ENCODE peak calls at places on chromosomes 2 and 18, in six cellular contexts. One of them, this sample, is unnamed.

GRCh38 chr2:168978461-168978861 is 52.7 kb downstream of the ABCB11 start:
- DNase-seq in uterus: no peak
- DNase-seq in suprapubic skin: no peak
- DNase-seq in gastrocnemius medialis: no peak
- DNase-seq in Peyer's patch: no peak
- DNase-seq in A549: no peak
- DNase-seq in this sample: no peak

GRCh38 chr2:222859786-222860726 is 780 bp upstream of the ACSL3 start:
- DNase-seq in suprapubic skin: no peak
- DNase-seq in gastrocnemius medialis: peak; percentile 55
- DNase-seq in uterus: peak; percentile 31
- DNase-seq in A549: peak; percentile 42
- DNase-seq in Peyer's patch: peak; percentile 59
- DNase-seq in this sample: peak; percentile 68

GRCh38 chr2:37201766-37202165 is 5.5 kb downstream of the CEBPZOS start:
- DNase-seq in A549: no peak
- DNase-seq in uterus: no peak
- DNase-seq in gastrocnemius medialis: no peak
- DNase-seq in Peyer's patch: no peak
- DNase-seq in suprapubic skin: no peak
- DNase-seq in this sample: no peak

GRCh38 chr18:62485684-62486083 is 37.1 kb upstream of the ZCCHC2 start:
- DNase-seq in uterus: no peak
- DNase-seq in Peyer's patch: peak; percentile 66
- DNase-seq in A549: peak; percentile 60
- DNase-seq in suprapubic skin: no peak
- DNase-seq in gastrocnemius medialis: no peak
- DNase-seq in this sample: no peak

GRCh38 chr2:189074496-189074895 is 100.3 kb downstream of the COL3A1 start:
- DNase-seq in suprapubic skin: no peak
- DNase-seq in gastrocnemius medialis: no peak
- DNase-seq in Peyer's patch: no peak
- DNase-seq in A549: no peak
- DNase-seq in uterus: no peak
- DNase-seq in this sample: no peak

GRCh38 chr18:5961097-5961827 is 65.9 kb upstream of the TMEM200C start:
- DNase-seq in uterus: no peak
- DNase-seq in Peyer's patch: no peak
- DNase-seq in suprapubic skin: no peak
- DNase-seq in A549: no peak
- DNase-seq in gastrocnemius medialis: no peak
- DNase-seq in this sample: no peak

GRCh38 chr2:237687666-237688065 is 60.3 kb downstream of the LRRFIP1 start:
- DNase-seq in suprapubic skin: peak; percentile 95
- DNase-seq in Peyer's patch: peak; percentile 95
- DNase-seq in gastrocnemius medialis: peak; percentile 93
- DNase-seq in A549: no peak
- DNase-seq in uterus: peak; percentile 91
- DNase-seq in this sample: peak; percentile 93

GRCh38 chr2:195657634-195658540 is 861 bp downstream of the SLC39A10 start:
- DNase-seq in Peyer's patch: peak; percentile 88
- DNase-seq in suprapubic skin: peak; percentile 83
- DNase-seq in uterus: peak; percentile 49
- DNase-seq in gastrocnemius medialis: peak; percentile 81
- DNase-seq in A549: peak; percentile 23
- DNase-seq in this sample: peak; percentile 62

GRCh38 chr2:200442471-200442870 is 67.4 kb downstream of the KCTD18 start:
- DNase-seq in uterus: no peak
- DNase-seq in A549: no peak
- DNase-seq in gastrocnemius medialis: no peak
- DNase-seq in Peyer's patch: no peak
- DNase-seq in suprapubic skin: no peak
- DNase-seq in this sample: no peak

GRCh38 chr2:63052411-63053234 is 2.0 kb downstream of the OTX1 start:
- DNase-seq in uterus: no peak
- DNase-seq in A549: no peak
- DNase-seq in gastrocnemius medialis: no peak
- DNase-seq in suprapubic skin: no peak
- DNase-seq in Peyer's patch: no peak
- DNase-seq in this sample: no peak

GRCh38 chr18:51503351-51503750 is 305.9 kb upstream of the MEX3C start:
- DNase-seq in uterus: no peak
- DNase-seq in gastrocnemius medialis: no peak
- DNase-seq in suprapubic skin: no peak
- DNase-seq in A549: no peak
- DNase-seq in Peyer's patch: no peak
- DNase-seq in this sample: no peak

DNA sequence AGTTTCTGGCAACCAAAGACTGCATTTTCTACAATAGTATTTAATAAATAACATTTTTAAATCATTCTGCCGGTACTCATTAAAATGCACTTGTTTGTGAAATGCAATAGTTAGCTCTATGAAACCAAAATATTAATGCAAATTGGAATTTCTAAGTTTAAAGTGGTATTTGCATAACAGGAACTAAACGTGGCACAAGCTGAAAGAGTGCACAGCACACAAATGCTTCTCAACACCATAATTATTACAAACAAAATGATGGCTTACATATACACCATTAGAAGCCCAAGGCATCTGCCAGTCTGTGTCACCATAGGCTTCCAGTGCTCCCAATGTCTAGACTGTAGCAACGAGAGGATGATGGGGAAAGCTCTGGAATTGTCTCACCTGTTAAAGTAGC is 280.5 kb downstream of the TCF4 start:
- DNase-seq in A549: no peak
- DNase-seq in uterus: no peak
- DNase-seq in gastrocnemius medialis: no peak
- DNase-seq in suprapubic skin: no peak
- DNase-seq in Peyer's patch: no peak
- DNase-seq in this sample: no peak
- H3K27ac ChIP-seq in A549: no peak overlapping the region
- H3K27ac ChIP-seq in uterus: no peak overlapping the region
- H3K27ac ChIP-seq in gastrocnemius medialis: no peak overlapping the region
- H3K27ac ChIP-seq in suprapubic skin: no peak overlapping the region
- H3K27ac ChIP-seq in Peyer's patch: peak overlapping the region; percentile 32
- H3K27ac ChIP-seq in this sample: no peak overlapping the region

DNA sequence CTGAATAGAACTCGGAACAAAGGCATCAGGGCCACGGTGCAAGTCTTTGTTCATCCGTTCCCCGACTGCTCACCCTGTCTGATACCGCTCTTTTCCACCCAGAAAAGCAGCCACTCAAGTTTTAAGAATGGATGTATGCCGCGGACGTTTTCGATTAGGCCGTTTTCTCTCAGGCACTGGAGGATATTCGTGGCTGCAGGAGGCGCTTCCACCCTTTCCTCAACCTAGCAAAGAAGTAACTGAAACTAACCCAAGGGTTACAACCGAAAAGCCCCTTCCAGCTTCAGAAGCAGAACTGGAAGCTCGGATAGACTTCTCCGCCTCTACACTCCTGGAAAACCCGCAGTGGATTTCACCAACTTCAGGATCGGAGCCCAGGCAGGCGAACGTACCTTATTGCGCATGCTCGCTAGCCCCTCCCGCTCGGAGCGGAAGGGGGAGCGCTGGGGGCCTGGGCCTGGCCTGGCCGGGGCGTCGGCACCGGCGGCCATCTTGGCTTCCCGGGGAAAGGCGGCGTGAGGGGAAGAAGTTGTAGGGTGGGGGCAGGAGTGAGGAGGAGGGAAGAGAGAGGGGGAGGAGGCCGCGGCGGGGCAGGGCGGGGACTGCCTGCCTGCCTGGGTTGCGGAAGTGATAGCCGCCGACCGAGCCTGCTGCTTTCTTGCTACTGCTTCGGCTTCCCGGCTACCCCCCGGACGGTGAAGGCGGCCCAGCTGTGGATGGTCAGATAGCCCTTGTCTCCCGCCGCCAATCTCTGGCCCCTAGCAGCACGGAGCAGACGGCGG is at the start of gene ACTR3:
- DNase-seq in uterus: peak; percentile 99
- DNase-seq in A549: peak; percentile 76
- DNase-seq in gastrocnemius medialis: peak; percentile 97
- DNase-seq in suprapubic skin: peak; percentile 97
- DNase-seq in Peyer's patch: peak; percentile 99
- DNase-seq in this sample: peak; percentile 99
- TF ChIP-seq POLR2A in uterus: peak; percentile 83
- TF ChIP-seq POLR2A in A549: peak; percentile 80
- TF ChIP-seq POLR2A in gastrocnemius medialis: peak; percentile 58
- TF ChIP-seq POLR2A in suprapubic skin: no peak
- TF ChIP-seq POLR2A in Peyer's patch: peak; percentile 67
- TF ChIP-seq POLR2A in this sample: peak; percentile 69

DNA sequence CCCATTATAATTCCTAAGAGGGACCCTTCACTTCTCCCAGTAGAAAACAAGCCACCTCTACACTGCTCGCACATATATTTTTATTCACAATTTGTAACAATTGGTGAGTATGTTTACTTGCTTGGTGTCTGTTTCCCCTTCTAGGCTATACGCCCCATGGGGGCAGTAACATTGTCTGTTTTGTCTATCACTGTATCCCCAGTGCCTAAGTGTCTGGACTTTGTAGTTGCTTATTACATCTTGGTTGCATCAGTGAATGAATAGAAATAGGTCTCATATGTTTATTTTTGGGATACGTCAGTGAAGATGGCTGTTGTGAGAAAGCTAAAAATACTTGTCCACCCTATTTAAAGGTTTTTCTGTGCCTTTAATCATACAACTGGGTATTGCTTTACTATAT is 87.4 kb upstream of the ITGB6 start:
- DNase-seq in gastrocnemius medialis: no peak
- DNase-seq in A549: no peak
- DNase-seq in Peyer's patch: no peak
- DNase-seq in uterus: no peak
- DNase-seq in suprapubic skin: no peak
- DNase-seq in this sample: no peak
- H3K4me1 ChIP-seq in gastrocnemius medialis: peaks cover 51% of the 10 kb centered on the region
- H3K4me1 ChIP-seq in A549: peaks cover 49% of the 10 kb centered on the region
- H3K4me1 ChIP-seq in Peyer's patch: no peaks in the 10 kb centered on the region
- H3K4me1 ChIP-seq in uterus: no peaks in the 10 kb centered on the region
- H3K4me1 ChIP-seq in suprapubic skin: peaks cover 27% of the 10 kb centered on the region
- H3K4me1 ChIP-seq in this sample: peaks cover 19% of the 10 kb centered on the region

GRCh38 chr2:27280826-27281225 is 1.4 kb upstream of the TRIM54 start:
- DNase-seq in gastrocnemius medialis: peak; percentile 48
- DNase-seq in A549: no peak
- DNase-seq in Peyer's patch: no peak
- DNase-seq in suprapubic skin: no peak
- DNase-seq in uterus: no peak
- DNase-seq in this sample: peak; percentile 3
- H3K27ac ChIP-seq in gastrocnemius medialis: peak overlapping the region; percentile 99
- H3K27ac ChIP-seq in A549: peak overlapping the region; percentile 1
- H3K27ac ChIP-seq in Peyer's patch: no peak overlapping the region
- H3K27ac ChIP-seq in suprapubic skin: no peak overlapping the region
- H3K27ac ChIP-seq in uterus: no peak overlapping the region
- H3K27ac ChIP-seq in this sample: peak overlapping the region; percentile 98

GRCh38 chr18:79484661-79485621 is 89.2 kb downstream of the NFATC1 start:
- DNase-seq in Peyer's patch: peak; percentile 46
- DNase-seq in uterus: no peak
- DNase-seq in suprapubic skin: peak; percentile 79
- DNase-seq in A549: no peak
- DNase-seq in gastrocnemius medialis: peak; percentile 7
- DNase-seq in this sample: peak; percentile 44
- TF ChIP-seq POLR2A in Peyer's patch: no peak
- TF ChIP-seq POLR2A in uterus: no peak
- TF ChIP-seq POLR2A in suprapubic skin: no peak
- TF ChIP-seq POLR2A in A549: no peak
- TF ChIP-seq POLR2A in gastrocnemius medialis: no peak
- TF ChIP-seq POLR2A in this sample: no peak